ENCODE peak calls at places on chromosomes 5 and 9, in seven cellular contexts. C, P, S, N, D, I and Z are unnamed samples.
A peak's percentile ranks its signal among the peaks of the same experiment; 100 is the strongest.

GRCh38 chr9:113578877-113579269 is 115.3 kb downstream of the RGS3 start:
- DNase-seq in C (peak; percentile 50), P (peak; percentile 81), S (no peak), N (peak; percentile 97), D (peak; percentile 93), I (no peak), Z (peak; percentile 84)

GRCh38 chr9:123353984-123354591 is 1.9 kb upstream of the CRB2 start:
- DNase-seq in C (peak; percentile 71), P (peak; percentile 47), S (no peak), N (no peak), D (peak; percentile 62), I (peak; percentile 64), Z (no peak)

GRCh38 chr9:114448706-114449105 is 56.6 kb downstream of the WHRN start:
- DNase-seq in C (peak; percentile 18), P (no peak), S (no peak), N (peak; percentile 7), D (no peak), I (no peak), Z (no peak)

GRCh38 chr9:121921444-121921843 is 171.7 kb downstream of the TTLL11 start:
- DNase-seq in C (no peak), P (no peak), S (no peak), N (peak; percentile 16), D (no peak), I (no peak), Z (no peak)

GRCh38 chr9:83449981-83450380 is 88.2 kb downstream of the FRMD3 start:
- DNase-seq in C (no peak), P (no peak), S (no peak), N (no peak), D (no peak), I (no peak), Z (no peak)

GRCh38 chr9:16670791-16671190 is 199.7 kb downstream of the BNC2 start:
- DNase-seq in C (no peak), P (no peak), S (no peak), N (no peak), D (no peak), I (no peak), Z (no peak)

GRCh38 chr5:154447074-154447725 is 1.4 kb downstream of the SAP30L start:
- DNase-seq in C (peak; percentile 14), P (no peak), S (no peak), N (no peak), D (no peak), I (no peak), Z (no peak)

GRCh38 chr5:71651554-71651953 is 64.4 kb downstream of the MCCC2 start:
- DNase-seq in C (no peak), P (no peak), S (no peak), N (no peak), D (no peak), I (no peak), Z (no peak)

GRCh38 chr5:150394103-150394502 is 18.6 kb downstream of the CD74 start:
- DNase-seq in C (no peak), P (no peak), S (no peak), N (no peak), D (no peak), I (no peak), Z (no peak)

GRCh38 chr5:73822989-73823339 is 197.0 kb downstream of the ARHGEF28 start:
- DNase-seq in C (no peak), P (peak; percentile 23), S (no peak), N (no peak), D (no peak), I (no peak), Z (no peak)

GRCh38 chr5:132150565-132150964 is 77.0 kb downstream of the CSF2 start:
- DNase-seq in C (no peak), P (no peak), S (no peak), N (no peak), D (no peak), I (no peak), Z (no peak)

GRCh38 chr5:167453518-167454020 is 837.9 kb upstream of the WWC1 start:
- DNase-seq in C (no peak), P (no peak), S (no peak), N (no peak), D (no peak), I (no peak), Z (no peak)

GRCh38 chr9:121278535-121279169 is 10.7 kb downstream of the GSN start:
- DNase-seq in C (peak; percentile 83), P (peak; percentile 80), S (no peak), N (peak; percentile 89), D (no peak), I (peak; percentile 48), Z (peak; percentile 100)

GRCh38 chr9:123998970-123999621 is 12.5 kb upstream of the LHX2 start:
- DNase-seq in C (no peak), P (no peak), S (no peak), N (no peak), D (peak; percentile 18), I (no peak), Z (no peak)

GRCh38 chr5:132496631-132497487 is 6.3 kb upstream of the IRF1 start:
- DNase-seq in C (peak; percentile 68), P (peak; percentile 86), S (no peak), N (no peak), D (peak; percentile 90), I (peak; percentile 70), Z (no peak)